ENCODE peak calls at places on chromosomes 5 and 9, in nine cellular contexts. E, X, M, N, S, W, B, Q and Z are unnamed samples.

GRCh38 chr5:42225009-42225408 is 198.2 kb upstream of the GHR start:
- DNase-seq in E (no peak), X (no peak), M (no peak), N (no peak), S (no peak), W (no peak), B (no peak), Q (no peak), Z (no peak)

GRCh38 chr9:78298046-78298511 is 1.2 kb downstream of the PSAT1 start:
- DNase-seq in E (no peak), X (no peak), M (peak; percentile 48), N (peak; percentile 38), S (no peak), W (no peak), B (no peak), Q (no peak), Z (no peak)

GRCh38 chr9:99677281-99677680 is 144.4 kb upstream of the NR4A3 start:
- DNase-seq in E (no peak), X (no peak), M (no peak), N (no peak), S (peak; percentile 24), W (peak; percentile 50), B (no peak), Q (no peak), Z (no peak)

GRCh38 chr5:135869151-135869737 is 26.4 kb downstream of the IL9 start:
- DNase-seq in E (no peak), X (no peak), M (no peak), N (no peak), S (no peak), W (no peak), B (no peak), Q (no peak), Z (peak; percentile 35)

GRCh38 chr5:118336468-118336867 is 651.9 kb downstream of the DTWD2 start:
- DNase-seq in E (no peak), X (no peak), M (no peak), N (no peak), S (no peak), W (no peak), B (no peak), Q (no peak), Z (no peak)

GRCh38 chr5:67350185-67350584 is 153.6 kb upstream of the CD180 start:
- DNase-seq in E (no peak), X (no peak), M (no peak), N (no peak), S (no peak), W (no peak), B (no peak), Q (no peak), Z (no peak)

GRCh38 chr5:135654646-135655045 is 75.9 kb upstream of the CXCL14 start:
- DNase-seq in E (no peak), X (no peak), M (no peak), N (no peak), S (no peak), W (no peak), B (no peak), Q (no peak), Z (no peak)

GRCh38 chr9:99748251-99748650 is 73.4 kb upstream of the NR4A3 start:
- DNase-seq in E (no peak), X (no peak), M (no peak), N (no peak), S (no peak), W (no peak), B (no peak), Q (no peak), Z (no peak)

GRCh38 chr5:89065919-89066318 is 182.9 kb upstream of the MEF2C start:
- DNase-seq in E (no peak), X (no peak), M (peak; percentile 7), N (no peak), S (no peak), W (no peak), B (no peak), Q (no peak), Z (no peak)

GRCh38 chr9:134163374-134164196 is 779 bp downstream of the RNU6ATAC start:
- DNase-seq in E (peak; percentile 76), X (no peak), M (peak; percentile 78), N (no peak), S (peak; percentile 55), W (peak; percentile 47), B (peak; percentile 63), Q (peak; percentile 89), Z (peak; percentile 76)

GRCh38 chr9:1046639-1047604 is 3.2 kb upstream of the DMRT2 start:
- DNase-seq in E (no peak), X (no peak), M (peak; percentile 90), N (no peak), S (no peak), W (no peak), B (no peak), Q (no peak), Z (no peak)
- H3K4me3 ChIP-seq in E (peak overlapping the region; percentile 55), X (no peak overlapping the region), M (peak overlapping the region; percentile 39), N (no peak overlapping the region), S (peak overlapping the region; percentile 72), W (no peak overlapping the region), B (no peak overlapping the region), Q (no peak overlapping the region), Z (no peak overlapping the region)

GRCh38 chr9:21031818-21032203 is 371 bp upstream of the HACD4 start:
- DNase-seq in E (no peak), X (no peak), M (no peak), N (no peak), S (no peak), W (no peak), B (no peak), Q (peak; percentile 70), Z (no peak)

GRCh38 chr9:21029661-21030060 is 1.8 kb downstream of the HACD4 start:
- DNase-seq in E (no peak), X (no peak), M (no peak), N (no peak), S (no peak), W (no peak), B (no peak), Q (no peak), Z (no peak)

GRCh38 chr9:21031091-21031817 is at the start of gene HACD4:
- DNase-seq in E (peak; percentile 49), X (no peak), M (peak; percentile 82), N (peak; percentile 48), S (peak; percentile 45), W (peak; percentile 37), B (peak; percentile 48), Q (peak; percentile 85), Z (peak; percentile 79)

GRCh38 chr9:21028476-21028875 is 3.0 kb downstream of the HACD4 start:
- DNase-seq in E (no peak), X (no peak), M (no peak), N (no peak), S (no peak), W (peak; percentile 18), B (no peak), Q (no peak), Z (no peak)

GRCh38 chr9:21030389-21031035 is 928 bp downstream of the HACD4 start:
- DNase-seq in E (no peak), X (no peak), M (peak; percentile 39), N (no peak), S (peak; percentile 39), W (peak; percentile 56), B (no peak), Q (no peak), Z (no peak)
- H3K4me3 ChIP-seq in E (peak overlapping the region; percentile 68), X (peak overlapping the region; percentile 64), M (peak overlapping the region; percentile 55), N (no peak overlapping the region), S (peak overlapping the region; percentile 65), W (peak overlapping the region; percentile 46), B (no peak overlapping the region), Q (no peak overlapping the region), Z (no peak overlapping the region)

DNA sequence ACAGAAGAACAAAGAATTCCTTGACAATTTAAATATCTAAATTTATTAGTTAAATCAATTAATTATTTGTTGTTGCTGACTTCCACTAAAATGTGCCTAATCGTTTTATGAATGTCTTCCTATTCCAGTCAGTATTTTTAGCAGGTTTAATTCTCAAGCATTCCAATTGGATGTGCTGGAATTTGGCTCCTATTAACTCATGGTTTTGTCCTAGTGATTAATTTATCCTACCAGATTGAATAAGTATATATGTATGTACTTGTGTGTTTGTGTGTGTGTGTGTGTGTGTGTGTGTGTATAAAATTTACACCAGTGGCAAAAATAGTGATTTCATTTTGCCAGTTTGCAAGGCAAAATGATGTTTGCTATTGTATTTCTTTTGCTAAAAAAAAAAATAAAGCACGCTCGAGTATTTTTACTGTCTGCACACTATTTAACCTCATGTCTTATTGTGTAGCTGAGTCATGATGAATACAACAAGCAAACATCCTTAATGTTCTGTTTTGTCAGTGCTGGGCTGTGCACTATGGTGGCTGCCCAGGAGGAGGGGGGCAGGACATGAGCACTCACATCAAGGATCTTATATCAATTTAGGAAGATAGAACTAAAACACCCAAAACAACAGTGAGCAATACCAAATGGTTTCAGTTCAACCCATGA is 375.5 kb downstream of the PDE4D start:
- DNase-seq in E (no peak), X (peak; percentile 8), M (no peak), N (peak; percentile 31), S (peak; percentile 90), W (peak; percentile 85), B (no peak), Q (no peak), Z (no peak)
- H3K4me3 ChIP-seq in E (no peak overlapping the region), X (no peak overlapping the region), M (no peak overlapping the region), N (peak overlapping the region; percentile 6), S (no peak overlapping the region), W (no peak overlapping the region), B (no peak overlapping the region), Q (no peak overlapping the region), Z (no peak overlapping the region)

GRCh38 chr5:177367981-177368960 is 10.5 kb downstream of the RGS14 start:
- DNase-seq in E (no peak), X (no peak), M (peak; percentile 60), N (no peak), S (no peak), W (no peak), B (no peak), Q (no peak), Z (no peak)

GRCh38 chr5:177371120-177371537 is 13.1 kb upstream of the SLC34A1 start:
- DNase-seq in E (no peak), X (no peak), M (no peak), N (no peak), S (no peak), W (no peak), B (no peak), Q (no peak), Z (no peak)

GRCh38 chr5:177369050-177369912 is 11.6 kb downstream of the RGS14 start:
- DNase-seq in E (no peak), X (no peak), M (peak; percentile 76), N (peak; percentile 86), S (no peak), W (no peak), B (no peak), Q (no peak), Z (no peak)

GRCh38 chr5:177370488-177371119 is 12.9 kb downstream of the RGS14 start:
- DNase-seq in E (peak; percentile 76), X (peak; percentile 72), M (peak; percentile 98), N (peak; percentile 89), S (peak; percentile 86), W (peak; percentile 87), B (peak; percentile 89), Q (peak; percentile 90), Z (peak; percentile 88)

DNA sequence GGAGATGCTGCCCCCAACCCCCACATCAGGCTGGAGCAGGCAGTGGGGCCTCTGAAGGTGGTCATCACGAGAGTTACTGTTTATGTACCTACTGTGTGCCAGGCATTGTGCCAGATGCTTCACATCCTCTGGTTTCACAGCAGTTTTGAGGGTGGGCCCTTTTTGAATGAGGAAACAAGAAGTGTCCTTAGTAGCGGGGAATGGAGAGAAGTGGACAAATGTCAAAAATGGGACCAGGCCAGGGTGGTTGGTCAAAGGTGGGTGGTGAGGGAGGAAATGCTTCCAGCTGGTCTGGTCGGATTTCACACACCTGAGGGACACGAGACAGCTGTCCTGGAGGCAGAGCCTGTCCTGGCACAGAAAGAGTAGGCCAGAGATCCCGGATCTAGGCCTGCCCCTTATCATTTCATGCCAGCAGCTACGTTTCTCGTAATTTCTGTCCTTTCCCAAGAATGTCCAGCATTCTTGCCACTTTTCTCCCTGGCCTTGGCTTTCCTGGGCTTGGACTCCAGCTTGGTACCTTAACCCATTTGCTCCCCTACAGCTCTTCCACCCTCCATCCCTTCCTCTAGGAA is 12.3 kb downstream of the RGS14 start:
- DNase-seq in E (no peak), X (no peak), M (no peak), N (no peak), S (no peak), W (no peak), B (no peak), Q (no peak), Z (no peak)
- H3K4me3 ChIP-seq in E (no peak overlapping the region), X (no peak overlapping the region), M (peak overlapping the region; percentile 30), N (no peak overlapping the region), S (no peak overlapping the region), W (no peak overlapping the region), B (no peak overlapping the region), Q (no peak overlapping the region), Z (no peak overlapping the region)